ENCODE peak calls at places on chromosomes 5 and 9, in five cellular contexts. D is osteocyte, Z is dorsolateral prefrontal cortex, U is left ventricle myocardium inferior, I is body of pancreas. H is an unnamed sample.

GRCh38 chr5:118681655-118682054 is 306.7 kb downstream of the DTWD2 start:
- DNase-seq in D (no peak), Z (no peak), U (no peak), I (no peak), H (no peak)

GRCh38 chr9:35658144-35658893 is at the start of gene CCDC107:
- DNase-seq in D (peak; percentile 97), Z (peak; percentile 80), U (peak; percentile 87), I (peak; percentile 85), H (peak; percentile 86)

GRCh38 chr5:174431504-174431903 is 292.9 kb upstream of the MSX2 start:
- DNase-seq in D (no peak), Z (no peak), U (no peak), I (no peak), H (no peak)

GRCh38 chr5:16664368-16664767 is 47.6 kb upstream of the RETREG1 start:
- DNase-seq in D (no peak), Z (no peak), U (no peak), I (no peak), H (no peak)

GRCh38 chr9:108473209-108474112 is 382.3 kb downstream of the ACTL7B start:
- DNase-seq in D (no peak), Z (no peak), U (no peak), I (no peak), H (peak; percentile 32)

GRCh38 chr9:73158723-73159122 is 7.1 kb downstream of the ANXA1 start:
- DNase-seq in D (no peak), Z (no peak), U (no peak), I (no peak), H (no peak)

GRCh38 chr9:19087601-19088000 is 15.1 kb downstream of the HAUS6 start:
- DNase-seq in D (no peak), Z (no peak), U (no peak), I (no peak), H (peak; percentile 67)

GRCh38 chr9:94111446-94111845 is 27.2 kb downstream of the PTPDC1 start:
- DNase-seq in D (no peak), Z (no peak), U (no peak), I (no peak), H (no peak)

GRCh38 chr5:26343801-26344310 is 694.5 kb downstream of the CDH9 start:
- DNase-seq in D (no peak), Z (no peak), U (no peak), I (no peak), H (no peak)

GRCh38 chr5:107698286-107698685 is 27.5 kb upstream of the EFNA5 start:
- DNase-seq in D (no peak), Z (no peak), U (no peak), I (no peak), H (no peak)

GRCh38 chr9:982660-983240 is 6.3 kb downstream of the DMRT3 start:
- DNase-seq in D (no peak), Z (no peak), U (no peak), I (no peak), H (no peak)

GRCh38 chr5:16784843-16785791 is 151.0 kb downstream of the MYO10 start:
- DNase-seq in D (no peak), Z (peak; percentile 73), U (no peak), I (no peak), H (peak; percentile 48)

GRCh38 chr5:154642499-154643245 is 112.5 kb upstream of the LARP1 start:
- DNase-seq in D (no peak), Z (no peak), U (no peak), I (peak; percentile 50), H (peak; percentile 42)

GRCh38 chr9:127971357-127972315 is 9.2 kb downstream of the EEIG1 start:
- DNase-seq in D (no peak), Z (peak; percentile 93), U (no peak), I (peak; percentile 37), H (no peak)

GRCh38 chr9:129591916-129592315 is 29.0 kb downstream of the C9orf50 start:
- DNase-seq in D (no peak), Z (no peak), U (no peak), I (no peak), H (no peak)

GRCh38 chr5:80406980-80407734 is 707 bp upstream of the ZFYVE16 start:
- DNase-seq in D (no peak), Z (peak; percentile 35), U (peak; percentile 16), I (peak; percentile 25), H (peak; percentile 86)

GRCh38 chr9:119986205-119986604 is 593.8 kb downstream of the CDK5RAP2 start:
- DNase-seq in D (no peak), Z (no peak), U (no peak), I (no peak), H (no peak)

GRCh38 chr5:10192309-10192708 is 57.4 kb downstream of the ATPSCKMT start:
- DNase-seq in D (no peak), Z (no peak), U (no peak), I (no peak), H (no peak)

GRCh38 chr9:114771901-114772300 is 33.9 kb downstream of the TNFSF15 start:
- DNase-seq in D (no peak), Z (no peak), U (no peak), I (no peak), H (no peak)

GRCh38 chr5:94785111-94785510 is 166.6 kb downstream of the SLF1 start:
- DNase-seq in D (no peak), Z (no peak), U (no peak), I (no peak), H (no peak)
- TF ChIP-seq CTCF in D (peak; percentile 42), Z (peak; percentile 39), U (peak; percentile 36), I (no peak), H (no peak)

GRCh38 chr9:68560131-68560844 is 19.6 kb upstream of the TMEM252 start:
- DNase-seq in D (no peak), Z (no peak), U (peak; percentile 44), I (peak; percentile 48), H (peak; percentile 47)
- TF ChIP-seq CTCF in D (peak; percentile 10), Z (peak; percentile 19), U (peak; percentile 55), I (no peak), H (peak; percentile 2)

GRCh38 chr9:91424403-91425176 is 958 bp upstream of the NFIL3 start:
- DNase-seq in D (peak; percentile 87), Z (peak; percentile 80), U (peak; percentile 85), I (peak; percentile 80), H (peak; percentile 91)
- TF ChIP-seq CTCF in D (peak; percentile 29), Z (peak; percentile 33), U (peak; percentile 23), I (peak; percentile 5), H (peak; percentile 11)

GRCh38 chr5:171606414-171607024 is 179.1 kb upstream of the SMIM23 start:
- DNase-seq in D (no peak), Z (no peak), U (no peak), I (no peak), H (no peak)
- TF ChIP-seq CTCF in D (peak; percentile 33), Z (no peak), U (peak; percentile 31), I (no peak), H (no peak)

DNA sequence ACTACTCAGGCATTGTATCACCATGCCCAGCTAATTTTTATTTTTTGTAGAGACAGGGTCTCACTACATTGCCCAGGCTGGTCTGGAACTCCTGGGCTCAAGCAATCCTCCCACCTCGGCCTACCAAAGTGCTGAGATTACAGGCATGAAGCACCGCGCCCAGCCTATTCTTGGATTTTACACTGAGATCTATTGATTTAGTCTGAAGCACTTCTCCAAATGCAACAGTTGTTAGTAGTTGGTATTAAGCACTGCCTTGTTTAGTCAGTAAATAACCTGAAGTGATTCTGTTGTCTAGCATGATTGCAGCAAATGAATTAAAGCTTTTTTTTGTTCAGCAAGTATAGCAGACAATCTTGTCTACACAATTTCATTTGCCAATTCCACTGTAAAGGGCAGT is 8.9 kb upstream of the CCNB1 start:
- DNase-seq in D (no peak), Z (no peak), U (no peak), I (no peak), H (no peak)
- TF ChIP-seq CTCF in D (no peak), Z (no peak), U (no peak), I (no peak), H (no peak)

DNA sequence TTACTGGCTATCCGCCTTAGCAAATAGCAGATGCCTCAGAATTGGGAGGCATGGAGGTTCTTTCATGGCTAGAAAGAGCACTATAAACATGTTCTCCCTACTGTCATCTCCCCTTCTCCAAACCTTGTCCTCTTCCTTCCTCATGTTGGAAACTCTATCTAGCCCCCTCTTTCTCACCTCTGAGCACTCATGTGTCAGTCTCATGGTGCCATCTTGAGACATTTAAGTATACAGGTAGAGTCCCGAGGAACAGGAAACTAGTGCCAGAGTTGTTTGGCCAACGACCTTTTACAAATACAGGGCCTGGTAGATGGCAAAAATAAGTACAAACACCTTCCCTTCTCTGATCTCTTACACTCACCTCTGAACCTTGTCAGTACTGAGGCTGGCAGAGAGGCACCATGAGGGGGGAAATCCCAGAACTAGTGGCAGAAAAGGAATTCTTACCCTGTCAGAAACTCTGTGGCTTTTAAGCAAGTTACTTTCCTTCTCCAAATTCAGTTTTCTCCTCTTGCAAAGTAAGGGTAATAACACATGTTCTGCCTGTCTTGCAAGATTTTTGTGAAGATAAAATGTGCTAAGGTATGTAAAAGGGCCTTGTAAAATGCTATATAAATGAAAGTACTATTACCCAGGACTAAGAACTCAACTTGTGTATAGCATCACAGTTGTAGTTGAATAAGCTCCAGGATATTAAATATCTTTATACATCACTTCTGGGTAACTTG is 94.1 kb upstream of the SNX2 start:
- DNase-seq in D (no peak), Z (no peak), U (no peak), I (no peak), H (no peak)
- TF ChIP-seq CTCF in D (no peak), Z (no peak), U (no peak), I (no peak), H (no peak)

GRCh38 chr9:133448487-133448972 is 11.2 kb upstream of the CACFD1 start:
- DNase-seq in D (no peak), Z (no peak), U (no peak), I (no peak), H (no peak)

GRCh38 chr9:133453651-133454050 is 6.1 kb upstream of the CACFD1 start:
- DNase-seq in D (no peak), Z (no peak), U (no peak), I (no peak), H (no peak)

GRCh38 chr9:133452562-133452961 is 7.2 kb upstream of the CACFD1 start:
- DNase-seq in D (no peak), Z (no peak), U (no peak), I (no peak), H (no peak)

GRCh38 chr9:133445293-133445969 is 14.3 kb upstream of the CACFD1 start:
- DNase-seq in D (no peak), Z (no peak), U (no peak), I (no peak), H (no peak)

DNA sequence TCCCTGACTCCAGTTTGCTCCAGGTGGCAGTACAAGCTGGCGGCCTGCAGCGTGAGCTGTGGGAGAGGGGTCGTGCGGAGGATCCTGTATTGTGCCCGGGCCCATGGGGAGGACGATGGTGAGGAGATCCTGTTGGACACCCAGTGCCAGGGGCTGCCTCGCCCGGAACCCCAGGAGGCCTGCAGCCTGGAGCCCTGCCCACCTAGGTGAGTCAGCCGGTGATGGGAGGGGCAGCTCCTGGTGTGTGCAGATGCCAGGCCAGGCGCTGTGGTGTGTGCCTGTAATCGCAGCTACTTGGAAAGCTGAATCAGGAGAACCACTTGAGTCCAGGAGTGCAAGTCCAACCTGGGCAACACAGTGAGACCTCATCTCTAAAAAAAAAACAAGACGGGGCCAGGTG is 10.0 kb upstream of the CACFD1 start:
- DNase-seq in D (no peak), Z (no peak), U (no peak), I (peak; percentile 66), H (no peak)
- TF ChIP-seq CTCF in D (no peak), Z (no peak), U (no peak), I (peak; percentile 34), H (no peak)

H was measured in testis.